ENCODE peak calls at places on chromosomes 7 and 10, in five cellular contexts. Y, O, L, Z and T are unnamed samples.

GRCh38 chr10:110845756-110846620 is 25.7 kb upstream of the PDCD4 start:
- DNase-seq in Y (no peak), O (no peak), L (peak), Z (no peak), T (no peak)

GRCh38 chr10:102135956-102136526 is 3.2 kb downstream of the PPRC1 start:
- DNase-seq in Y (no peak), O (no peak), L (peak), Z (no peak), T (peak)

GRCh38 chr10:22461891-22462290 is 116.6 kb downstream of the SPAG6 start:
- DNase-seq in Y (no peak), O (no peak), L (no peak), Z (no peak), T (no peak)

GRCh38 chr7:81812514-81813472 is 42.9 kb upstream of the HGF start:
- DNase-seq in Y (no peak), O (no peak), L (no peak), Z (no peak), T (no peak)

GRCh38 chr7:103499976-103500375 is 54.0 kb upstream of the SLC26A5 start:
- DNase-seq in Y (peak), O (no peak), L (no peak), Z (no peak), T (no peak)

GRCh38 chr10:117950408-117950807 is 96.3 kb downstream of the RAB11FIP2 start:
- DNase-seq in Y (no peak), O (no peak), L (peak), Z (no peak), T (peak)

GRCh38 chr7:77326131-77326530 is 90.0 kb downstream of the GSAP start:
- DNase-seq in Y (peak), O (no peak), L (no peak), Z (no peak), T (no peak)

GRCh38 chr7:111029574-111030357 is 61.2 kb upstream of the LRRN3 start:
- DNase-seq in Y (peak), O (peak), L (peak), Z (no peak), T (peak)

GRCh38 chr10:114250246-114250645 is 11.2 kb downstream of the VWA2 start:
- DNase-seq in Y (no peak), O (no peak), L (no peak), Z (no peak), T (no peak)

GRCh38 chr7:151877911-151878835 is 1.3 kb upstream of the PRKAG2 start:
- DNase-seq in Y (no peak), O (no peak), L (peak), Z (no peak), T (no peak)

GRCh38 chr10:33180390-33180789 is 154.1 kb downstream of the NRP1 start:
- DNase-seq in Y (peak), O (no peak), L (no peak), Z (no peak), T (no peak)

GRCh38 chr10:44281089-44281613 is 103.7 kb downstream of the CXCL12 start:
- DNase-seq in Y (peak), O (no peak), L (no peak), Z (no peak), T (no peak)

GRCh38 chr7:44065431-44066110 is at the start of gene PGAM2:
- DNase-seq in Y (peak), O (peak), L (peak), Z (no peak), T (no peak)

GRCh38 chr7:99155207-99155606 is 11.3 kb upstream of the SMURF1 start:
- DNase-seq in Y (no peak), O (no peak), L (no peak), Z (no peak), T (no peak)

GRCh38 chr7:2699289-2699620 is 11.3 kb downstream of the AMZ1 start:
- DNase-seq in Y (no peak), O (no peak), L (no peak), Z (no peak), T (no peak)

GRCh38 chr7:100852048-100852872 is at the start of gene SLC12A9:
- DNase-seq in Y (peak), O (peak), L (peak), Z (peak), T (peak)

GRCh38 chr7:134315679-134316538 is 821 bp downstream of the SLC35B4 start:
- DNase-seq in Y (peak), O (no peak), L (no peak), Z (no peak), T (peak)

GRCh38 chr7:67553378-67553777 is 556.7 kb downstream of the TYW1 start:
- DNase-seq in Y (no peak), O (no peak), L (no peak), Z (no peak), T (peak)

GRCh38 chr7:14876194-14876593 is 26.4 kb downstream of the DGKB start:
- DNase-seq in Y (no peak), O (no peak), L (no peak), Z (no peak), T (no peak)

GRCh38 chr7:80095545-80095944 is 39.1 kb upstream of the GNAI1 start:
- DNase-seq in Y (peak), O (no peak), L (peak), Z (no peak), T (no peak)

GRCh38 chr7:23212395-23212794 is 30.5 kb downstream of the NUP42 start:
- DNase-seq in Y (no peak), O (no peak), L (no peak), Z (no peak), T (no peak)